ENCODE peak calls at places on chromosomes 6 and 20, in ten cellular contexts. Y is left lung, P is psoas muscle, F is WTC11, A is K562, X is AG10803, D is PC-3, K is choroid plexus epithelial cell, H is neural progenitor cell, V is IMR-90. N is an unnamed sample.

GRCh38 chr6:31888281-31889258 is 8.9 kb downstream of the EHMT2 start:
- DNase-seq in F (peak; percentile 79), V (no peak), A (peak; percentile 71), Y (peak; percentile 87), D (peak; percentile 40), X (no peak), P (no peak), H (peak; percentile 66), K (no peak), N (no peak)

GRCh38 chr6:3386374-3386857 is 70.4 kb downstream of the SLC22A23 start:
- DNase-seq in H (no peak), X (no peak), A (no peak), K (no peak), D (no peak), F (no peak), Y (no peak), V (no peak), P (no peak), N (no peak)

GRCh38 chr6:52164319-52165094 is 21.7 kb upstream of the IL17A start:
- DNase-seq in K (no peak), F (no peak), H (no peak), D (no peak), P (no peak), X (no peak), V (no peak), A (peak; percentile 12), Y (no peak), N (no peak)

GRCh38 chr6:112360498-112360897 is 13.4 kb downstream of the RFPL4B start:
- DNase-seq in X (peak; percentile 8), F (no peak), V (peak; percentile 29), H (no peak), K (peak; percentile 62), Y (no peak), A (no peak), P (no peak), D (no peak), N (no peak)

GRCh38 chr20:60053125-60053812 is 95.0 kb downstream of the CDH26 start:
- DNase-seq in H (no peak), F (no peak), Y (no peak), D (no peak), K (no peak), V (no peak), X (no peak), A (no peak), P (no peak), N (no peak)

GRCh38 chr6:37058084-37058586 is 52.7 kb downstream of the FGD2 start:
- DNase-seq in K (peak; percentile 41), F (no peak), V (peak; percentile 76), A (peak; percentile 58), X (peak; percentile 74), D (peak; percentile 72), H (no peak), P (peak; percentile 64), Y (peak; percentile 58), N (no peak)

GRCh38 chr6:166541366-166541765 is 45.1 kb downstream of the RAMACL start:
- DNase-seq in A (no peak), F (no peak), P (no peak), D (no peak), H (no peak), K (no peak), V (no peak), X (no peak), Y (no peak), N (no peak)

GRCh38 chr6:100468013-100468622 is 3.4 kb upstream of the SIM1 start:
- DNase-seq in Y (no peak), K (no peak), A (no peak), X (no peak), H (no peak), V (no peak), D (no peak), F (no peak), P (no peak), N (no peak)

GRCh38 chr6:72966628-72967280 is 258.5 kb downstream of the KHDC1L start:
- DNase-seq in H (no peak), K (no peak), V (peak; percentile 27), X (peak; percentile 67), Y (no peak), F (no peak), D (peak; percentile 68), P (no peak), A (no peak), N (no peak)

GRCh38 chr6:127547215-127547614 is 28.1 kb upstream of the MTCL3 start:
- DNase-seq in X (no peak), P (no peak), D (peak; percentile 5), H (peak; percentile 19), A (no peak), V (no peak), K (peak; percentile 30), Y (no peak), F (peak; percentile 44), N (no peak)

GRCh38 chr6:105179244-105180065 is at the start of gene POPDC3:
- DNase-seq in K (peak; percentile 47), A (no peak), D (peak; percentile 52), V (peak; percentile 53), Y (peak; percentile 79), F (peak; percentile 67), P (peak; percentile 39), X (peak; percentile 61), H (peak; percentile 78), N (no peak)

GRCh38 chr6:120384671-120385070 is 949.6 kb downstream of the TBC1D32 start:
- DNase-seq in A (no peak), V (no peak), X (no peak), F (no peak), Y (no peak), K (peak; percentile 3), P (no peak), D (peak; percentile 32), H (no peak), N (no peak)

GRCh38 chr6:45970326-45970725 is 45.3 kb downstream of the CLIC5 start:
- DNase-seq in H (no peak), K (no peak), Y (no peak), P (no peak), V (no peak), D (no peak), A (no peak), F (no peak), X (no peak), N (no peak)

GRCh38 chr6:79170915-79171314 is 63.6 kb downstream of the HMGN3 start:
- DNase-seq in P (no peak), X (no peak), V (peak; percentile 1), D (peak; percentile 76), Y (no peak), A (no peak), K (peak; percentile 73), H (no peak), F (no peak), N (no peak)

GRCh38 chr20:53216856-53217576 is 244.9 kb downstream of the TSHZ2 start:
- DNase-seq in V (no peak), H (peak; percentile 83), A (peak; percentile 74), K (peak; percentile 30), F (peak; percentile 95), D (peak; percentile 81), P (peak; percentile 69), Y (peak; percentile 93), X (no peak), N (peak; percentile 47)
- TF ChIP-seq CTCF in V (peak; percentile 58), H (peak; percentile 91), A (peak; percentile 88), K (peak; percentile 81), F (peak; percentile 88), D (peak; percentile 99), P (peak; percentile 70), Y (peak; percentile 92), X (peak; percentile 76), N (peak; percentile 92)

GRCh38 chr6:89596484-89596883 is 42.1 kb downstream of the LYRM2 start:
- DNase-seq in V (no peak), X (no peak), P (no peak), F (no peak), D (peak; percentile 12), H (no peak), Y (no peak), A (peak; percentile 33), K (no peak), N (no peak)

GRCh38 chr6:89596056-89596455 is 42.5 kb downstream of the LYRM2 start:
- DNase-seq in F (no peak), H (no peak), K (no peak), Y (no peak), V (no peak), X (no peak), D (no peak), A (no peak), P (no peak), N (no peak)

GRCh38 chr6:89597372-89597771 is 41.2 kb downstream of the LYRM2 start:
- DNase-seq in X (no peak), H (no peak), P (no peak), A (no peak), V (no peak), Y (no peak), D (no peak), F (no peak), K (no peak), N (no peak)

GRCh38 chr6:89599727-89600126 is 38.8 kb downstream of the LYRM2 start:
- DNase-seq in P (no peak), H (no peak), D (no peak), K (no peak), X (no peak), V (no peak), A (no peak), F (no peak), Y (no peak), N (no peak)

DNA sequence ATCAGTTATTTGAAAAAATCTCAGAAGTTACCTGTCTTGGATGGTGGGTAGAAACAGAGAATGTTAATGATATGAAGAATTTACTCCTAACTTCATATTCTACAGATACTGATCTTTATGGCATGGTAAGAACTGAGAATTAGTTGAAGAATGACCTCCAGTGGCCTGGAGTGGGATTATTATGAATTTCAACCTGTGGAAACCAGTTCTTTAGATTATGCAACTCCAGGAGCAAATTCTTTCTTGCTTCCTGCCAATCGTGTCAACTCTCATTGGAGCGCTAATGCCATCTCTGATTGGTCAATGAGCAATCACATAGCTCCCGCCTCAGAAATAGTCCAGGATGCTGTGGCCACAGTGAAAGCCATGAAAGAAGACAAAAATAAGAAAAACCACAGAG is 40.6 kb downstream of the LYRM2 start:
- DNase-seq in F (no peak), P (no peak), X (peak; percentile 35), D (peak; percentile 75), V (no peak), H (no peak), K (peak; percentile 69), Y (no peak), A (peak; percentile 22), N (no peak)
- TF ChIP-seq CTCF in F (no peak), P (no peak), X (peak; percentile 4), D (peak; percentile 60), V (no peak), H (peak; percentile 21), K (peak; percentile 5), Y (no peak), A (no peak), N (no peak)

DNA sequence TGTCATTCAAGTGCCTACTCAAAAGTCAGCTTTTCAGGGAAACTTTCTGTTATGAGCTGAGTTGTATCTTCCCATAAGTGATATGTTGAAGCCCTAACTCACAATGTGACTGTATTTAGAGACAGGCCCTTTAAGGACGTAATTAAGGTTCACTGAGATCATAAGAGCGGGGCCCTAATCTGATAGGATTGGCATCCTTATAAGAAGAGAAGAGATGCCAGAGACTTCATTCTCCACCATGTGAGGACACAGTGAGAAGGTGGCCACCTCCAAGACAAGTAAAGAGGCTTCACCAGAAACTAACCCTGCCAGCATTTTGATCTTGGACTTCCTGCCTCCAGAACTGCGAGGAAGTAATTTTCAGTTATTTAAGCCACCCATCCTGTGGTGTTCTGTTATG is 12.7 kb upstream of the SMLR1 start:
- DNase-seq in X (no peak), V (no peak), Y (no peak), P (no peak), F (no peak), D (no peak), A (no peak), K (no peak), H (no peak), N (no peak)
- TF ChIP-seq CTCF in X (no peak), V (no peak), Y (no peak), P (no peak), F (no peak), D (no peak), A (no peak), K (no peak), H (no peak), N (no peak)

GRCh38 chr6:148273962-148274752 is 68.5 kb upstream of the SASH1 start:
- DNase-seq in Y (no peak), D (no peak), A (no peak), F (no peak), H (no peak), V (peak; percentile 33), K (peak; percentile 44), P (no peak), X (peak; percentile 42), N (no peak)
- TF ChIP-seq CTCF in Y (no peak), D (no peak), A (no peak), F (no peak), H (no peak), V (peak; percentile 12), K (peak; percentile 29), P (no peak), X (peak; percentile 37), N (no peak)